ENCODE peak calls at places on chromosomes 7 and 10, in four cellular contexts. I is fibroblast of lung, E is NCI-H1417 treated with DMSO at 0.1 percent for 48 hours, W is T-helper 9 cell. L is an unnamed sample.
A peak's percentile ranks its signal among the peaks of the same experiment; 100 is the strongest.

GRCh38 chr7:107032050-107032449 is 12.5 kb upstream of the PRKAR2B start:
- DNase-seq in E (no peak), W (no peak), I (no peak), L (no peak)

GRCh38 chr7:171364-171904 is 20.9 kb upstream of the FAM20C start:
- DNase-seq in I (no peak), E (no peak), W (no peak), L (no peak)

GRCh38 chr10:69728335-69728861 is 73.3 kb upstream of the COL13A1 start:
- DNase-seq in E (no peak), I (peak; percentile 62), W (no peak), L (no peak)

GRCh38 chr7:8068892-8069686 is 100.5 kb downstream of the GLCCI1 start:
- DNase-seq in W (no peak), I (no peak), E (no peak), L (no peak)

GRCh38 chr10:25382029-25382810 is 207.4 kb downstream of the GPR158 start:
- DNase-seq in E (no peak), I (no peak), W (no peak), L (no peak)

GRCh38 chr10:124742418-124743187 is 1.6 kb downstream of the FAM53B start:
- DNase-seq in E (peak; percentile 5), W (no peak), I (peak; percentile 33), L (peak; percentile 51)

GRCh38 chr10:60099998-60100747 is 193.8 kb upstream of the CCDC6 start:
- DNase-seq in E (no peak), I (peak; percentile 78), W (no peak), L (no peak)

GRCh38 chr7:140542226-140542625 is 62.9 kb upstream of the MKRN1 start:
- DNase-seq in E (no peak), I (peak; percentile 71), W (no peak), L (no peak)

GRCh38 chr7:132065973-132066611 is 509.7 kb upstream of the PODXL start:
- DNase-seq in E (no peak), I (no peak), W (no peak), L (no peak)

GRCh38 chr7:74625446-74625845 is 32.1 kb upstream of the GTF2I start:
- DNase-seq in I (peak; percentile 77), W (no peak), E (no peak), L (no peak)

GRCh38 chr7:133252506-133252857 is 396 bp upstream of the EXOC4 start:
- DNase-seq in I (no peak), E (no peak), W (no peak), L (no peak)